ENCODE peak calls at places on chromosomes 6 and 20, in four cellular contexts. One of them, this sample, is unnamed.

GRCh38 chr20:3927486-3928291 is 38.5 kb downstream of the PANK2 start:
- DNase-seq in HuH-7: no peak
- DNase-seq in activated T-helper 1 cell treated with anti-CD3 and anti-CD28 coated beads, Interleukin-12 subunit alpha, Interleukin-12 subunit beta, Interleukin-2, Interleukin-4 antibody, amounts not matched to agents 30 ng/mL and 10 ng/mL and 1 ng/mL, durations not matched to agents 14 hours and 24 hours and 36 hours: no peak
- DNase-seq in glomerular endothelial cell: no peak
- DNase-seq in this sample: no peak

GRCh38 chr20:13302647-13303425 is 81.8 kb downstream of the ISM1 start:
- DNase-seq in glomerular endothelial cell: no peak
- DNase-seq in activated T-helper 1 cell treated with anti-CD3 and anti-CD28 coated beads, Interleukin-12 subunit alpha, Interleukin-12 subunit beta, Interleukin-2, Interleukin-4 antibody, amounts not matched to agents 30 ng/mL and 10 ng/mL and 1 ng/mL, durations not matched to agents 14 hours and 24 hours and 36 hours: peak; percentile 13
- DNase-seq in HuH-7: peak; percentile 73
- DNase-seq in this sample: peak; percentile 36

GRCh38 chr20:58017970-58018530 is 210.4 kb downstream of the ANKRD60 start:
- DNase-seq in glomerular endothelial cell: no peak
- DNase-seq in activated T-helper 1 cell treated with anti-CD3 and anti-CD28 coated beads, Interleukin-12 subunit alpha, Interleukin-12 subunit beta, Interleukin-2, Interleukin-4 antibody, amounts not matched to agents 30 ng/mL and 10 ng/mL and 1 ng/mL, durations not matched to agents 14 hours and 24 hours and 36 hours: no peak
- DNase-seq in HuH-7: no peak
- DNase-seq in this sample: no peak

GRCh38 chr6:44646355-44646754 is 258.8 kb downstream of the CDC5L start:
- DNase-seq in glomerular endothelial cell: no peak
- DNase-seq in activated T-helper 1 cell treated with anti-CD3 and anti-CD28 coated beads, Interleukin-12 subunit alpha, Interleukin-12 subunit beta, Interleukin-2, Interleukin-4 antibody, amounts not matched to agents 30 ng/mL and 10 ng/mL and 1 ng/mL, durations not matched to agents 14 hours and 24 hours and 36 hours: no peak
- DNase-seq in HuH-7: no peak
- DNase-seq in this sample: no peak

GRCh38 chr20:21801193-21801592 is 95.7 kb downstream of the PAX1 start:
- DNase-seq in activated T-helper 1 cell treated with anti-CD3 and anti-CD28 coated beads, Interleukin-12 subunit alpha, Interleukin-12 subunit beta, Interleukin-2, Interleukin-4 antibody, amounts not matched to agents 30 ng/mL and 10 ng/mL and 1 ng/mL, durations not matched to agents 14 hours and 24 hours and 36 hours: no peak
- DNase-seq in HuH-7: no peak
- DNase-seq in glomerular endothelial cell: no peak
- DNase-seq in this sample: no peak

GRCh38 chr20:48772183-48772976 is 55.4 kb downstream of the PREX1 start:
- DNase-seq in activated T-helper 1 cell treated with anti-CD3 and anti-CD28 coated beads, Interleukin-12 subunit alpha, Interleukin-12 subunit beta, Interleukin-2, Interleukin-4 antibody, amounts not matched to agents 30 ng/mL and 10 ng/mL and 1 ng/mL, durations not matched to agents 14 hours and 24 hours and 36 hours: no peak
- DNase-seq in glomerular endothelial cell: no peak
- DNase-seq in HuH-7: no peak
- DNase-seq in this sample: no peak

GRCh38 chr6:127300411-127300810 is 33.7 kb downstream of the RNF146 start:
- DNase-seq in HuH-7: no peak
- DNase-seq in glomerular endothelial cell: no peak
- DNase-seq in activated T-helper 1 cell treated with anti-CD3 and anti-CD28 coated beads, Interleukin-12 subunit alpha, Interleukin-12 subunit beta, Interleukin-2, Interleukin-4 antibody, amounts not matched to agents 30 ng/mL and 10 ng/mL and 1 ng/mL, durations not matched to agents 14 hours and 24 hours and 36 hours: no peak
- DNase-seq in this sample: no peak

GRCh38 chr20:64100946-64101688 is 6.2 kb downstream of the NPBWR2 start:
- DNase-seq in HuH-7: no peak
- DNase-seq in activated T-helper 1 cell treated with anti-CD3 and anti-CD28 coated beads, Interleukin-12 subunit alpha, Interleukin-12 subunit beta, Interleukin-2, Interleukin-4 antibody, amounts not matched to agents 30 ng/mL and 10 ng/mL and 1 ng/mL, durations not matched to agents 14 hours and 24 hours and 36 hours: no peak
- DNase-seq in glomerular endothelial cell: no peak
- DNase-seq in this sample: no peak

GRCh38 chr6:89433637-89434499 is 916 bp downstream of the ANKRD6 start:
- DNase-seq in activated T-helper 1 cell treated with anti-CD3 and anti-CD28 coated beads, Interleukin-12 subunit alpha, Interleukin-12 subunit beta, Interleukin-2, Interleukin-4 antibody, amounts not matched to agents 30 ng/mL and 10 ng/mL and 1 ng/mL, durations not matched to agents 14 hours and 24 hours and 36 hours: no peak
- DNase-seq in glomerular endothelial cell: no peak
- DNase-seq in HuH-7: peak; percentile 43
- DNase-seq in this sample: no peak

This sample was measured in HEK293T.